ENCODE peak calls at places on chromosomes 3 and 15, in ten cellular contexts. One of them, this sample, is unnamed.

GRCh38 chr3:189797103-189797850 is 166.1 kb downstream of the TP63 start:
- DNase-seq in stimulated activated naive CD8-positive, alpha-beta T cell treated with anti-CD3 and anti-CD28 coated beads, Interleukin-15, amount 100 ng/mL, for 72 hours: no peak
- DNase-seq in activated naive CD4-positive, alpha-beta T cell: no peak
- DNase-seq in Jurkat, Clone E6-1: no peak
- DNase-seq in astrocyte of the spinal cord: no peak
- DNase-seq in HCEC 1CT: no peak
- DNase-seq in foreskin melanocyte: no peak
- DNase-seq in H7: no peak
- DNase-seq in EH: no peak
- DNase-seq in SJSA1: no peak
- DNase-seq in this sample: no peak

GRCh38 chr15:66251790-66252355 is 1.7 kb downstream of the MEGF11 start:
- DNase-seq in EH: peak
- DNase-seq in Jurkat, Clone E6-1: no peak
- DNase-seq in SJSA1: no peak
- DNase-seq in activated naive CD4-positive, alpha-beta T cell: no peak
- DNase-seq in astrocyte of the spinal cord: no peak
- DNase-seq in HCEC 1CT: no peak
- DNase-seq in stimulated activated naive CD8-positive, alpha-beta T cell treated with anti-CD3 and anti-CD28 coated beads, Interleukin-15, amount 100 ng/mL, for 72 hours: peak
- DNase-seq in foreskin melanocyte: no peak
- DNase-seq in H7: peak
- DNase-seq in this sample: no peak

GRCh38 chr15:78257681-78258080 is 6.7 kb upstream of the DNAJA4 start:
- DNase-seq in astrocyte of the spinal cord: no peak
- DNase-seq in H7: no peak
- DNase-seq in activated naive CD4-positive, alpha-beta T cell: no peak
- DNase-seq in SJSA1: no peak
- DNase-seq in stimulated activated naive CD8-positive, alpha-beta T cell treated with anti-CD3 and anti-CD28 coated beads, Interleukin-15, amount 100 ng/mL, for 72 hours: no peak
- DNase-seq in Jurkat, Clone E6-1: no peak
- DNase-seq in EH: no peak
- DNase-seq in HCEC 1CT: no peak
- DNase-seq in foreskin melanocyte: peak
- DNase-seq in this sample: no peak

GRCh38 chr3:46942079-46942478 is 34.5 kb downstream of the CCDC12 start:
- DNase-seq in H7: no peak
- DNase-seq in HCEC 1CT: no peak
- DNase-seq in activated naive CD4-positive, alpha-beta T cell: no peak
- DNase-seq in EH: no peak
- DNase-seq in SJSA1: no peak
- DNase-seq in foreskin melanocyte: no peak
- DNase-seq in astrocyte of the spinal cord: no peak
- DNase-seq in stimulated activated naive CD8-positive, alpha-beta T cell treated with anti-CD3 and anti-CD28 coated beads, Interleukin-15, amount 100 ng/mL, for 72 hours: no peak
- DNase-seq in Jurkat, Clone E6-1: no peak
- DNase-seq in this sample: no peak

GRCh38 chr15:58473720-58474119 is 41.9 kb downstream of the LIPC start:
- DNase-seq in astrocyte of the spinal cord: peak
- DNase-seq in Jurkat, Clone E6-1: no peak
- DNase-seq in HCEC 1CT: peak
- DNase-seq in activated naive CD4-positive, alpha-beta T cell: no peak
- DNase-seq in EH: peak
- DNase-seq in stimulated activated naive CD8-positive, alpha-beta T cell treated with anti-CD3 and anti-CD28 coated beads, Interleukin-15, amount 100 ng/mL, for 72 hours: peak
- DNase-seq in foreskin melanocyte: no peak
- DNase-seq in H7: no peak
- DNase-seq in SJSA1: no peak
- DNase-seq in this sample: no peak

GRCh38 chr15:76209948-76210347 is 101.3 kb downstream of the ETFA start:
- DNase-seq in Jurkat, Clone E6-1: no peak
- DNase-seq in H7: no peak
- DNase-seq in SJSA1: no peak
- DNase-seq in HCEC 1CT: no peak
- DNase-seq in astrocyte of the spinal cord: no peak
- DNase-seq in activated naive CD4-positive, alpha-beta T cell: no peak
- DNase-seq in EH: no peak
- DNase-seq in foreskin melanocyte: no peak
- DNase-seq in stimulated activated naive CD8-positive, alpha-beta T cell treated with anti-CD3 and anti-CD28 coated beads, Interleukin-15, amount 100 ng/mL, for 72 hours: no peak
- DNase-seq in this sample: no peak

GRCh38 chr3:99895706-99896441 is 78.2 kb downstream of the CMSS1 start:
- DNase-seq in SJSA1: peak
- DNase-seq in activated naive CD4-positive, alpha-beta T cell: no peak
- DNase-seq in Jurkat, Clone E6-1: no peak
- DNase-seq in foreskin melanocyte: peak
- DNase-seq in EH: peak
- DNase-seq in stimulated activated naive CD8-positive, alpha-beta T cell treated with anti-CD3 and anti-CD28 coated beads, Interleukin-15, amount 100 ng/mL, for 72 hours: no peak
- DNase-seq in HCEC 1CT: peak
- DNase-seq in H7: no peak
- DNase-seq in astrocyte of the spinal cord: peak
- DNase-seq in this sample: no peak

GRCh38 chr15:58264068-58264971 is 126.1 kb downstream of the AQP9 start:
- DNase-seq in stimulated activated naive CD8-positive, alpha-beta T cell treated with anti-CD3 and anti-CD28 coated beads, Interleukin-15, amount 100 ng/mL, for 72 hours: no peak
- DNase-seq in EH: no peak
- DNase-seq in SJSA1: no peak
- DNase-seq in HCEC 1CT: no peak
- DNase-seq in activated naive CD4-positive, alpha-beta T cell: no peak
- DNase-seq in Jurkat, Clone E6-1: peak
- DNase-seq in H7: no peak
- DNase-seq in foreskin melanocyte: no peak
- DNase-seq in astrocyte of the spinal cord: no peak
- DNase-seq in this sample: no peak

GRCh38 chr15:36469567-36469966 is 109.9 kb upstream of the CDIN1 start:
- DNase-seq in astrocyte of the spinal cord: peak
- DNase-seq in H7: no peak
- DNase-seq in activated naive CD4-positive, alpha-beta T cell: no peak
- DNase-seq in SJSA1: no peak
- DNase-seq in foreskin melanocyte: no peak
- DNase-seq in Jurkat, Clone E6-1: no peak
- DNase-seq in stimulated activated naive CD8-positive, alpha-beta T cell treated with anti-CD3 and anti-CD28 coated beads, Interleukin-15, amount 100 ng/mL, for 72 hours: no peak
- DNase-seq in HCEC 1CT: peak
- DNase-seq in EH: peak
- DNase-seq in this sample: no peak

GRCh38 chr15:49135893-49136292 is 19.5 kb downstream of the COPS2 start:
- DNase-seq in EH: peak
- DNase-seq in astrocyte of the spinal cord: peak
- DNase-seq in foreskin melanocyte: no peak
- DNase-seq in HCEC 1CT: peak
- DNase-seq in activated naive CD4-positive, alpha-beta T cell: no peak
- DNase-seq in Jurkat, Clone E6-1: no peak
- DNase-seq in H7: no peak
- DNase-seq in stimulated activated naive CD8-positive, alpha-beta T cell treated with anti-CD3 and anti-CD28 coated beads, Interleukin-15, amount 100 ng/mL, for 72 hours: no peak
- DNase-seq in SJSA1: peak
- DNase-seq in this sample: no peak

GRCh38 chr15:33500432-33500831 is 189.7 kb downstream of the RYR3 start:
- DNase-seq in astrocyte of the spinal cord: no peak
- DNase-seq in foreskin melanocyte: no peak
- DNase-seq in stimulated activated naive CD8-positive, alpha-beta T cell treated with anti-CD3 and anti-CD28 coated beads, Interleukin-15, amount 100 ng/mL, for 72 hours: no peak
- DNase-seq in activated naive CD4-positive, alpha-beta T cell: no peak
- DNase-seq in HCEC 1CT: no peak
- DNase-seq in SJSA1: no peak
- DNase-seq in H7: no peak
- DNase-seq in EH: no peak
- DNase-seq in Jurkat, Clone E6-1: no peak
- DNase-seq in this sample: no peak

GRCh38 chr15:68130851-68131250 is 74.3 kb downstream of the CALML4 start:
- DNase-seq in SJSA1: no peak
- DNase-seq in activated naive CD4-positive, alpha-beta T cell: no peak
- DNase-seq in Jurkat, Clone E6-1: no peak
- DNase-seq in HCEC 1CT: no peak
- DNase-seq in foreskin melanocyte: no peak
- DNase-seq in stimulated activated naive CD8-positive, alpha-beta T cell treated with anti-CD3 and anti-CD28 coated beads, Interleukin-15, amount 100 ng/mL, for 72 hours: no peak
- DNase-seq in H7: no peak
- DNase-seq in EH: no peak
- DNase-seq in astrocyte of the spinal cord: no peak
- DNase-seq in this sample: no peak

GRCh38 chr3:188315563-188315962 is 161.6 kb downstream of the LPP start:
- DNase-seq in astrocyte of the spinal cord: no peak
- DNase-seq in foreskin melanocyte: no peak
- DNase-seq in SJSA1: no peak
- DNase-seq in activated naive CD4-positive, alpha-beta T cell: no peak
- DNase-seq in stimulated activated naive CD8-positive, alpha-beta T cell treated with anti-CD3 and anti-CD28 coated beads, Interleukin-15, amount 100 ng/mL, for 72 hours: no peak
- DNase-seq in H7: no peak
- DNase-seq in HCEC 1CT: no peak
- DNase-seq in Jurkat, Clone E6-1: no peak
- DNase-seq in EH: no peak
- DNase-seq in this sample: no peak

GRCh38 chr15:51224428-51224827 is 114.0 kb downstream of the CYP19A1 start:
- DNase-seq in SJSA1: no peak
- DNase-seq in HCEC 1CT: peak
- DNase-seq in activated naive CD4-positive, alpha-beta T cell: no peak
- DNase-seq in Jurkat, Clone E6-1: no peak
- DNase-seq in EH: peak
- DNase-seq in astrocyte of the spinal cord: peak
- DNase-seq in H7: no peak
- DNase-seq in foreskin melanocyte: no peak
- DNase-seq in stimulated activated naive CD8-positive, alpha-beta T cell treated with anti-CD3 and anti-CD28 coated beads, Interleukin-15, amount 100 ng/mL, for 72 hours: no peak
- DNase-seq in this sample: no peak

GRCh38 chr3:28860307-28860706 is 420.6 kb upstream of the RBMS3 start:
- DNase-seq in foreskin melanocyte: no peak
- DNase-seq in SJSA1: no peak
- DNase-seq in HCEC 1CT: no peak
- DNase-seq in activated naive CD4-positive, alpha-beta T cell: no peak
- DNase-seq in EH: peak
- DNase-seq in H7: no peak
- DNase-seq in astrocyte of the spinal cord: no peak
- DNase-seq in Jurkat, Clone E6-1: no peak
- DNase-seq in stimulated activated naive CD8-positive, alpha-beta T cell treated with anti-CD3 and anti-CD28 coated beads, Interleukin-15, amount 100 ng/mL, for 72 hours: no peak
- DNase-seq in this sample: no peak

GRCh38 chr3:88440701-88441100 is 290.9 kb downstream of the C3orf38 start:
- DNase-seq in astrocyte of the spinal cord: no peak
- DNase-seq in HCEC 1CT: no peak
- DNase-seq in H7: no peak
- DNase-seq in foreskin melanocyte: no peak
- DNase-seq in stimulated activated naive CD8-positive, alpha-beta T cell treated with anti-CD3 and anti-CD28 coated beads, Interleukin-15, amount 100 ng/mL, for 72 hours: no peak
- DNase-seq in Jurkat, Clone E6-1: no peak
- DNase-seq in activated naive CD4-positive, alpha-beta T cell: no peak
- DNase-seq in SJSA1: no peak
- DNase-seq in EH: no peak
- DNase-seq in this sample: no peak

This sample was measured in central memory CD8-positive, alpha-beta T cell.